ENCODE peak calls at places on chromosomes 3 and 15, in four cellular contexts. One of them, this sample, is unnamed.

GRCh38 chr3:59512066-59512465 is 462.2 kb upstream of the CFAP20DC start:
- DNase-seq in A549: no peak
- DNase-seq in right lobe of liver: no peak
- DNase-seq in sigmoid colon: no peak
- DNase-seq in this sample: no peak

GRCh38 chr3:72449551-72449950 is 398.7 kb downstream of the SHQ1 start:
- DNase-seq in A549: no peak
- DNase-seq in sigmoid colon: no peak
- DNase-seq in right lobe of liver: no peak
- DNase-seq in this sample: no peak

GRCh38 chr15:60795889-60796288 is 316.9 kb upstream of the ICE2 start:
- DNase-seq in A549: no peak
- DNase-seq in sigmoid colon: no peak
- DNase-seq in right lobe of liver: no peak
- DNase-seq in this sample: no peak

GRCh38 chr15:40409366-40409765 is 3.8 kb downstream of the IVD start:
- DNase-seq in sigmoid colon: no peak
- DNase-seq in right lobe of liver: no peak
- DNase-seq in A549: no peak
- DNase-seq in this sample: no peak

GRCh38 chr15:85658816-85659215 is 135.9 kb downstream of the KLHL25 start:
- DNase-seq in sigmoid colon: no peak
- DNase-seq in right lobe of liver: no peak
- DNase-seq in A549: no peak
- DNase-seq in this sample: no peak

GRCh38 chr15:45314960-45315359 is 62.9 kb downstream of the SLC28A2 start:
- DNase-seq in sigmoid colon: no peak
- DNase-seq in A549: peak; percentile 66
- DNase-seq in right lobe of liver: no peak
- DNase-seq in this sample: no peak

GRCh38 chr15:34708422-34708821 is 46.4 kb downstream of the GJD2 start:
- DNase-seq in A549: peak; percentile 46
- DNase-seq in sigmoid colon: no peak
- DNase-seq in right lobe of liver: no peak
- DNase-seq in this sample: no peak

GRCh38 chr15:90016721-90017120 is 15.6 kb downstream of the ZNF710 start:
- DNase-seq in right lobe of liver: peak; percentile 34
- DNase-seq in A549: no peak
- DNase-seq in sigmoid colon: peak; percentile 40
- DNase-seq in this sample: no peak

GRCh38 chr15:56973463-56973862 is 55.0 kb downstream of the TCF12 start:
- DNase-seq in right lobe of liver: no peak
- DNase-seq in sigmoid colon: no peak
- DNase-seq in A549: no peak
- DNase-seq in this sample: no peak
- H3K4me1 ChIP-seq in right lobe of liver: peaks cover 13% of the 10 kb centered on the region
- H3K4me1 ChIP-seq in sigmoid colon: no peaks in the 10 kb centered on the region
- H3K4me1 ChIP-seq in A549: peaks cover 60% of the 10 kb centered on the region
- H3K4me1 ChIP-seq in this sample: peaks cover 27% of the 10 kb centered on the region

GRCh38 chr15:67124911-67125588 is 59.6 kb downstream of the SMAD3 start:
- DNase-seq in A549: peak; percentile 91
- DNase-seq in sigmoid colon: no peak
- DNase-seq in right lobe of liver: no peak
- DNase-seq in this sample: no peak

GRCh38 chr15:67127925-67128324 is 62.5 kb downstream of the SMAD3 start:
- DNase-seq in right lobe of liver: no peak
- DNase-seq in sigmoid colon: no peak
- DNase-seq in A549: peak; percentile 91
- DNase-seq in this sample: no peak

GRCh38 chr15:67125589-67126502 is 60.4 kb downstream of the SMAD3 start:
- DNase-seq in right lobe of liver: no peak
- DNase-seq in A549: peak; percentile 97
- DNase-seq in sigmoid colon: peak; percentile 92
- DNase-seq in this sample: peak; percentile 88

GRCh38 chr15:67127334-67127664 is 61.9 kb downstream of the SMAD3 start:
- DNase-seq in sigmoid colon: no peak
- DNase-seq in right lobe of liver: no peak
- DNase-seq in A549: peak; percentile 87
- DNase-seq in this sample: no peak

GRCh38 chr15:67126551-67127333 is 61.3 kb downstream of the SMAD3 start:
- DNase-seq in right lobe of liver: peak; percentile 79
- DNase-seq in A549: no peak
- DNase-seq in sigmoid colon: no peak
- DNase-seq in this sample: no peak
- TF ChIP-seq POLR2A in right lobe of liver: no peak
- TF ChIP-seq POLR2A in A549: no peak
- TF ChIP-seq POLR2A in sigmoid colon: no peak
- TF ChIP-seq POLR2A in this sample: no peak

GRCh38 chr3:32403663-32404062 is 12.0 kb downstream of the CMTM7 start:
- DNase-seq in right lobe of liver: no peak
- DNase-seq in A549: no peak
- DNase-seq in sigmoid colon: no peak
- DNase-seq in this sample: no peak
- H3K4me1 ChIP-seq in right lobe of liver: peaks cover 6% of the 10 kb centered on the region
- H3K4me1 ChIP-seq in A549: peaks cover 14% of the 10 kb centered on the region
- H3K4me1 ChIP-seq in sigmoid colon: peaks cover 6% of the 10 kb centered on the region
- H3K4me1 ChIP-seq in this sample: peaks cover 68% of the 10 kb centered on the region

GRCh38 chr3:160796813-160797164 is 40.8 kb downstream of the PPM1L start:
- DNase-seq in right lobe of liver: peak; percentile 59
- DNase-seq in sigmoid colon: no peak
- DNase-seq in A549: no peak
- DNase-seq in this sample: no peak
- TF ChIP-seq POLR2A in right lobe of liver: no peak
- TF ChIP-seq POLR2A in sigmoid colon: no peak
- TF ChIP-seq POLR2A in A549: no peak
- TF ChIP-seq POLR2A in this sample: no peak

GRCh38 chr3:162546910-162547309 is 1050.3 kb downstream of the OTOL1 start:
- DNase-seq in right lobe of liver: no peak
- DNase-seq in sigmoid colon: no peak
- DNase-seq in A549: no peak
- DNase-seq in this sample: no peak
- H3K4me1 ChIP-seq in right lobe of liver: no peaks in the 10 kb centered on the region
- H3K4me1 ChIP-seq in sigmoid colon: no peaks in the 10 kb centered on the region
- H3K4me1 ChIP-seq in A549: no peaks in the 10 kb centered on the region
- H3K4me1 ChIP-seq in this sample: no peaks in the 10 kb centered on the region

GRCh38 chr3:16516695-16517481 is 3.4 kb upstream of the RFTN1 start:
- DNase-seq in sigmoid colon: no peak
- DNase-seq in A549: peak; percentile 38
- DNase-seq in right lobe of liver: peak; percentile 64
- DNase-seq in this sample: no peak
- TF ChIP-seq POLR2A in sigmoid colon: no peak
- TF ChIP-seq POLR2A in A549: no peak
- TF ChIP-seq POLR2A in right lobe of liver: no peak
- TF ChIP-seq POLR2A in this sample: no peak

GRCh38 chr3:48151058-48151806 is 37.0 kb downstream of the CDC25A start:
- DNase-seq in A549: peak; percentile 80
- DNase-seq in sigmoid colon: peak; percentile 90
- DNase-seq in right lobe of liver: peak; percentile 80
- DNase-seq in this sample: peak; percentile 82

GRCh38 chr3:48157950-48158376 is 30.3 kb downstream of the CDC25A start:
- DNase-seq in A549: peak; percentile 58
- DNase-seq in right lobe of liver: peak; percentile 51
- DNase-seq in sigmoid colon: peak; percentile 80
- DNase-seq in this sample: no peak

GRCh38 chr3:48151807-48152427 is 36.3 kb downstream of the CDC25A start:
- DNase-seq in sigmoid colon: no peak
- DNase-seq in right lobe of liver: peak; percentile 50
- DNase-seq in A549: no peak
- DNase-seq in this sample: no peak

GRCh38 chr3:48157215-48157840 is 30.9 kb downstream of the CDC25A start:
- DNase-seq in A549: peak; percentile 22
- DNase-seq in right lobe of liver: no peak
- DNase-seq in sigmoid colon: no peak
- DNase-seq in this sample: no peak

GRCh38 chr3:48155122-48155521 is 33.1 kb downstream of the CDC25A start:
- DNase-seq in A549: peak; percentile 36
- DNase-seq in sigmoid colon: no peak
- DNase-seq in right lobe of liver: no peak
- DNase-seq in this sample: no peak
- H3K4me1 ChIP-seq in A549: peaks cover 43% of the 10 kb centered on the region
- H3K4me1 ChIP-seq in sigmoid colon: no peaks in the 10 kb centered on the region
- H3K4me1 ChIP-seq in right lobe of liver: no peaks in the 10 kb centered on the region
- H3K4me1 ChIP-seq in this sample: peaks cover 11% of the 10 kb centered on the region

GRCh38 chr15:94844533-94845390 is 613.4 kb downstream of the MCTP2 start:
- DNase-seq in A549: peak; percentile 21
- DNase-seq in right lobe of liver: peak; percentile 69
- DNase-seq in sigmoid colon: peak; percentile 79
- DNase-seq in this sample: peak; percentile 71
- TF ChIP-seq POLR2A in A549: no peak
- TF ChIP-seq POLR2A in right lobe of liver: no peak
- TF ChIP-seq POLR2A in sigmoid colon: no peak
- TF ChIP-seq POLR2A in this sample: no peak

GRCh38 chr3:173826416-173826815 is 428.9 kb downstream of the NLGN1 start:
- DNase-seq in sigmoid colon: no peak
- DNase-seq in right lobe of liver: no peak
- DNase-seq in A549: no peak
- DNase-seq in this sample: no peak
- H3K4me1 ChIP-seq in sigmoid colon: no peaks in the 10 kb centered on the region
- H3K4me1 ChIP-seq in right lobe of liver: no peaks in the 10 kb centered on the region
- H3K4me1 ChIP-seq in A549: no peaks in the 10 kb centered on the region
- H3K4me1 ChIP-seq in this sample: peaks cover 3% of the 10 kb centered on the region

DNA sequence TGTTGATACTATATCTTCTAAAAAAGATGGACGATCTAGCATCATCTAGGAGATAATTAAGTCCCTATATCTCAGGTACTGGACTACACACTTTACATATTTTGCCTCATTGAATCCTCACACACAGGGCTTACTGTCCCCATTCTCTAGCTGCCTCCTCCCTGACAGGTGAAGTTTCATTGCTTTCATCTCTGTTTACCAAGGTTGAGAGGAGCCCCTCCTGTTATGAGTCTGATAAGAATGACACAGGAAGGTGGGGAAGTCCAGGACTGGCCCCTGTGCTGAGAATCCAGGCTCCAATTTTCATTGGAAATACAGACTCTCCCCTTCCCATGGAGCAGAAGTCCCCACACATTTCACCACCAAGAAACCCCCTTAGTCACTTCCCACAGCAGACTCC is 105.2 kb downstream of the XXYLT1 start:
- DNase-seq in A549: no peak
- DNase-seq in sigmoid colon: peak; percentile 18
- DNase-seq in right lobe of liver: no peak
- DNase-seq in this sample: no peak
- TF ChIP-seq POLR2A in A549: no peak
- TF ChIP-seq POLR2A in sigmoid colon: no peak
- TF ChIP-seq POLR2A in right lobe of liver: no peak
- TF ChIP-seq POLR2A in this sample: no peak

This sample was measured in suprapubic skin.